ENCODE peak calls at places on chromosomes 1 and 21, in six cellular contexts. X, I, P, U, B and Z are unnamed samples.

GRCh38 chr1:50275564-50275963 is 147.7 kb downstream of the DMRTA2 start:
- DNase-seq in X (no peak), I (no peak), P (peak; percentile 76), U (no peak), B (no peak), Z (peak; percentile 55)

GRCh38 chr1:85200870-85201339 is at the start of gene SYDE2:
- DNase-seq in X (peak; percentile 78), I (peak; percentile 58), P (peak; percentile 74), U (peak; percentile 77), B (peak; percentile 71), Z (peak; percentile 85)

GRCh38 chr1:225974454-225974853 is 24.7 kb downstream of the SDE2 start:
- DNase-seq in X (no peak), I (no peak), P (no peak), U (no peak), B (no peak), Z (no peak)

GRCh38 chr1:7454895-7455784 is 316.0 kb upstream of the VAMP3 start:
- DNase-seq in X (no peak), I (no peak), P (peak; percentile 58), U (no peak), B (peak; percentile 75), Z (no peak)

GRCh38 chr1:15501208-15502032 is 22.6 kb downstream of the CASP9 start:
- DNase-seq in X (peak; percentile 57), I (peak; percentile 49), P (peak; percentile 78), U (peak; percentile 66), B (peak; percentile 37), Z (peak; percentile 76)

GRCh38 chr1:232557096-232557495 is 72.8 kb downstream of the SIPA1L2 start:
- DNase-seq in X (no peak), I (no peak), P (no peak), U (peak; percentile 62), B (no peak), Z (no peak)

GRCh38 chr1:153881764-153882163 is 41.0 kb downstream of the GATAD2B start:
- DNase-seq in X (no peak), I (peak; percentile 62), P (peak; percentile 76), U (no peak), B (peak; percentile 50), Z (no peak)

GRCh38 chr1:181392613-181393170 is 90.6 kb upstream of the CACNA1E start:
- DNase-seq in X (no peak), I (no peak), P (no peak), U (no peak), B (no peak), Z (no peak)

GRCh38 chr1:99886841-99887240 is 36.7 kb downstream of the AGL start:
- DNase-seq in X (no peak), I (peak; percentile 42), P (no peak), U (no peak), B (peak; percentile 15), Z (no peak)

GRCh38 chr1:58870298-58870676 is 86.4 kb upstream of the JUN start:
- DNase-seq in X (no peak), I (no peak), P (no peak), U (peak; percentile 78), B (peak; percentile 78), Z (no peak)

GRCh38 chr1:18530567-18531502 is 50.1 kb downstream of the KLHDC7A start:
- DNase-seq in X (no peak), I (no peak), P (peak; percentile 35), U (peak; percentile 33), B (no peak), Z (peak; percentile 55)

GRCh38 chr21:46540087-46540710 is 64.7 kb downstream of the S100B start:
- DNase-seq in X (no peak), I (no peak), P (no peak), U (no peak), B (no peak), Z (no peak)

GRCh38 chr21:46543306-46543705 is 61.6 kb downstream of the S100B start:
- DNase-seq in X (no peak), I (no peak), P (peak; percentile 18), U (no peak), B (no peak), Z (no peak)

GRCh38 chr21:46544003-46544402 is 60.9 kb downstream of the S100B start:
- DNase-seq in X (no peak), I (no peak), P (no peak), U (no peak), B (no peak), Z (no peak)

GRCh38 chr21:46544824-46545223 is 60.1 kb downstream of the S100B start:
- DNase-seq in X (no peak), I (no peak), P (no peak), U (no peak), B (no peak), Z (no peak)

GRCh38 chr21:46542588-46543092 is 62.2 kb downstream of the S100B start:
- DNase-seq in X (no peak), I (no peak), P (peak; percentile 14), U (no peak), B (no peak), Z (no peak)
- H3K27ac ChIP-seq in X (no peak overlapping the region), I (no peak overlapping the region), P (no peak overlapping the region), U (no peak overlapping the region), B (no peak overlapping the region), Z (no peak overlapping the region)

DNA sequence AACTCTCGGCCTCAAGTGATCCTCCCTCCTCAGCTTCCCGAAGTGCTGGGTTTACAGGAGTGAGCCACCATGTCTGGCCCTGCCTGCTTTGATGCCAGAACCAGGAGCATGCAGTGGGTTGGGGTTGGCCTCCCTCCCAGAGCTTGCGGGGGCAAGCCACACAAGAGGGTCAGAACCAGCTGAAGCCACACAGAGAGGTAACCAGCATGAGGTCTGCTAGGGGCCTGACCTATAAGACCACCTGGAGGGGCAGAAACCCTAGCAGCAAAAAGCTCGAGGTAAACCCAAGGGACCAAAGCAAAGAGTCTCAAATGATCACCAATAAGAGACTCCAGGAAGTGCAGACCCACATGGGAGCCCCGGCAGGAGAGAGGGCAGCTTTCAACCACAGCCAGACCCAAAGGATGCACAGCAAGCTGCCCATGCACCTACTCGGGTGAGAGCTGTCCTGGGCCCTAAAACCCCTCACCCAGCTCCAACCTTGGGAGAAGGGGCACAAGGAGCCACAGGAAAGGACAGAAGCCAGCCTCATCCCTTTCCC is 81.2 kb downstream of the TOMM20 start:
- DNase-seq in X (no peak), I (no peak), P (no peak), U (no peak), B (no peak), Z (no peak)
- H3K27ac ChIP-seq in X (peak overlapping the region; percentile 90), I (peak overlapping the region; percentile 91), P (peak overlapping the region; percentile 75), U (peak overlapping the region; percentile 72), B (peak overlapping the region; percentile 97), Z (no peak overlapping the region)

GRCh38 chr1:219304227-219305226 is 130.8 kb downstream of the LYPLAL1 start:
- DNase-seq in X (peak; percentile 40), I (peak; percentile 67), P (peak; percentile 10), U (no peak), B (peak; percentile 95), Z (no peak)

GRCh38 chr1:219308367-219308766 is 134.7 kb downstream of the LYPLAL1 start:
- DNase-seq in X (no peak), I (no peak), P (no peak), U (no peak), B (no peak), Z (no peak)

GRCh38 chr1:219312967-219313366 is 139.3 kb downstream of the LYPLAL1 start:
- DNase-seq in X (no peak), I (peak; percentile 92), P (no peak), U (no peak), B (peak; percentile 95), Z (no peak)

GRCh38 chr1:219313961-219314360 is 140.3 kb downstream of the LYPLAL1 start:
- DNase-seq in X (no peak), I (no peak), P (no peak), U (no peak), B (no peak), Z (no peak)

GRCh38 chr1:219310181-219310728 is 136.6 kb downstream of the LYPLAL1 start:
- DNase-seq in X (no peak), I (no peak), P (no peak), U (no peak), B (peak; percentile 77), Z (no peak)
- H3K27ac ChIP-seq in X (no peak overlapping the region), I (no peak overlapping the region), P (no peak overlapping the region), U (no peak overlapping the region), B (no peak overlapping the region), Z (no peak overlapping the region)

GRCh38 chr1:40075251-40075650 is 21.8 kb downstream of the PPT1 start:
- DNase-seq in X (no peak), I (no peak), P (no peak), U (no peak), B (no peak), Z (no peak)

GRCh38 chr1:40079774-40080390 is 17.2 kb downstream of the PPT1 start:
- DNase-seq in X (no peak), I (no peak), P (no peak), U (no peak), B (no peak), Z (no peak)

GRCh38 chr1:40078512-40079333 is 18.3 kb downstream of the PPT1 start:
- DNase-seq in X (no peak), I (peak; percentile 46), P (peak; percentile 70), U (peak; percentile 64), B (peak; percentile 44), Z (peak; percentile 70)

GRCh38 chr1:40073062-40073461 is 24.0 kb downstream of the PPT1 start:
- DNase-seq in X (no peak), I (no peak), P (no peak), U (no peak), B (no peak), Z (no peak)

DNA sequence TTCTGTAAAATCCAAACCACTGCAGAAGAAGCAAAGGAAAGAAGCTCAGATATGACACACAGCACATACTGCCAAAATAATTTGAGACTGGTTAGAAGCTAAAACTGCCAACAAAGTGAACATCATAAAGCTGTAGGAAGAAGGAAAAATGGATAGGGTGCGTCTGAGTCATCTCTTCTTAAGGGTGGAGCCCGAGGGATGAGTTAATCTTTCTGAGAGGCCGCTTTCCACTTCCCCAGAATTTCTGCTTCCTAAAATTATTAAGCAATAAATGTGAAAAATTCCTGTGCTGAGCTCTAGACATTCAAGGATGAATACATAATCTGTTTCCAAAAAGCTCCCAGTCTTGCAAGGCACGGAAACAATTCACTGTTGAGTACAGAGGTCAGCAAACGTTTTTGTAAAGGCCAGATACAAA is 20.1 kb downstream of the PPT1 start:
- DNase-seq in X (no peak), I (peak; percentile 90), P (no peak), U (no peak), B (peak; percentile 82), Z (no peak)
- H3K27ac ChIP-seq in X (no peak overlapping the region), I (peak overlapping the region; percentile 51), P (peak overlapping the region; percentile 60), U (no peak overlapping the region), B (no peak overlapping the region), Z (no peak overlapping the region)

DNA sequence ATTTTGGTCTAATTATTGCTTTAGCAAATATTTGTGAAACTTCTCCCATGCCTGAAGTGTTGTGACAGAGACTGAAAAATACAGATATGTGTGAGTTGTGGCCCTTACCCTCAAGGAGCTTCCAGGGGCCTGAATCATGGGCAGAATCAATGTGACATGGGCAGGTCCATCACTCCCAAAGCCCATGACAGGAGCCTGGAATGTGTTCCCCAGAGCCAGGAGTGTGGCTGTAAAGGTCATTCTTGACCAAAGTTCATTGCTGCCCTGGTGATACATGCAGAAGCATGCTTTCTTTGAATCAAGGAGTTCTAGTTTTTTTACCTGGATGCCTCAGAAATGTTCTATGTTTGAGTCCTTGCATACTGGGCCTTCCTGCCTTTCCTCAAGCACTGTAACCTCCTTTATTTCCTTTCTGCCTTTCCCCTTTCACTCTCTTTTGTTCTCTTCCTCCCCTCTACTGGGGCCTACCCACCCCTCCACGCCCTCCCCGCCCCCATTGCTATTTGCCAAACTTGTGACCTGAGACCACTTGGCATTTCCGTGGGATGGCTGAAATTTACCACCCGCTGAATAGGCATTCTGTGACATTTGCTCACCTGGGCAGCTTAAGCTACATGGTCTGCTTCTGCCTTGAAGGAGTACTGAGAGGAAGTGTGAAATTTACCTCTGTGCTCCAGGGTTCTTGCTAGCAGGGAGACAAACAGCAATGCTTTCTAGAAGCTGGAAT is 19.7 kb downstream of the PBX1 start:
- DNase-seq in X (no peak), I (no peak), P (no peak), U (no peak), B (no peak), Z (peak; percentile 60)
- H3K27ac ChIP-seq in X (no peak overlapping the region), I (peak overlapping the region; percentile 83), P (no peak overlapping the region), U (no peak overlapping the region), B (no peak overlapping the region), Z (no peak overlapping the region)